ENCODE peak calls at places on chromosomes 11 and 22, in five cellular contexts. B, E, O, G and S are unnamed samples.

GRCh38 chr11:46696212-46696558 is 4.2 kb downstream of the ARHGAP1 start:
- DNase-seq in B (no peak), E (peak; percentile 95), O (no peak), G (no peak), S (no peak)

GRCh38 chr11:130622126-130622525 is 173.7 kb downstream of the ADAMTS15 start:
- DNase-seq in B (no peak), E (no peak), O (no peak), G (no peak), S (no peak)

GRCh38 chr11:83545494-83545893 is 259.3 kb upstream of the CCDC90B start:
- DNase-seq in B (no peak), E (no peak), O (no peak), G (no peak), S (no peak)

GRCh38 chr11:127395034-127395433 is 394.5 kb upstream of the KIRREL3 start:
- DNase-seq in B (no peak), E (no peak), O (no peak), G (no peak), S (no peak)

GRCh38 chr11:35454362-35454761 is 35.0 kb upstream of the SLC1A2 start:
- DNase-seq in B (no peak), E (no peak), O (no peak), G (no peak), S (no peak)

GRCh38 chr11:23278121-23278520 is 417.8 kb upstream of the CCDC179 start:
- DNase-seq in B (no peak), E (no peak), O (no peak), G (no peak), S (peak; percentile 16)

GRCh38 chr11:22792497-22792896 is 37.1 kb downstream of the SVIP start:
- DNase-seq in B (no peak), E (peak; percentile 83), O (no peak), G (no peak), S (peak; percentile 85)

GRCh38 chr22:41003976-41004375 is 52.8 kb downstream of the RBX1 start:
- DNase-seq in B (no peak), E (no peak), O (no peak), G (no peak), S (no peak)

GRCh38 chr22:49966716-49967332 is 6.3 kb downstream of the PIM3 start:
- DNase-seq in B (no peak), E (no peak), O (peak; percentile 90), G (peak; percentile 24), S (no peak)

GRCh38 chr11:70872950-70873735 is 379.2 kb downstream of the SHANK2 start:
- DNase-seq in B (no peak), E (no peak), O (no peak), G (no peak), S (no peak)

GRCh38 chr11:606245-606644 is 9.5 kb downstream of the IRF7 start:
- DNase-seq in B (no peak), E (peak; percentile 18), O (peak; percentile 78), G (no peak), S (no peak)

GRCh38 chr11:57459112-57460016 is 964 bp upstream of the RTN4RL2 start:
- DNase-seq in B (peak; percentile 32), E (no peak), O (no peak), G (no peak), S (peak; percentile 45)

GRCh38 chr11:18761741-18762140 is 29.9 kb downstream of the PTPN5 start:
- DNase-seq in B (no peak), E (no peak), O (no peak), G (no peak), S (no peak)

GRCh38 chr11:71525938-71526495 is 1.1 kb upstream of the KRTAP5-7 start:
- DNase-seq in B (no peak), E (no peak), O (no peak), G (no peak), S (no peak)

GRCh38 chr11:74319139-74319538 is 7.7 kb upstream of the P4HA3 start:
- DNase-seq in B (no peak), E (no peak), O (no peak), G (no peak), S (no peak)

GRCh38 chr11:45698777-45699497 is 33.5 kb upstream of the CHST1 start:
- DNase-seq in B (no peak), E (no peak), O (no peak), G (no peak), S (no peak)

GRCh38 chr11:70341881-70342429 is 56.4 kb upstream of the CTTN start:
- DNase-seq in B (no peak), E (no peak), O (peak; percentile 57), G (no peak), S (no peak)

GRCh38 chr11:1915795-1916131 is 3.7 kb upstream of the TNNT3 start:
- DNase-seq in B (no peak), E (no peak), O (no peak), G (no peak), S (no peak)

GRCh38 chr22:19608114-19608494 is 83.9 kb upstream of the CLDN5 start:
- DNase-seq in B (no peak), E (no peak), O (no peak), G (no peak), S (no peak)